ENCODE peak calls at places on chromosomes 2 and 18, in ten cellular contexts. D is foreskin fibroblast, P is fibroblast of mammary gland, L is left ventricle myocardium inferior, W is GM20000, B is body of pancreas, Y is neural crest cell, J is retinal pigment epithelial cell, T is suprapubic skin, E is PC-9. S is an unnamed sample.
A peak's percentile ranks its signal among the peaks of the same experiment; 100 is the strongest.

GRCh38 chr18:79872423-79872822 is 74.7 kb downstream of the KCNG2 start:
- DNase-seq in D (no peak), L (no peak), P (no peak), J (no peak), T (peak; percentile 40), B (no peak), W (no peak), E (no peak), Y (no peak), S (no peak)

GRCh38 chr2:233976690-233977294 is 59.6 kb downstream of the TRPM8 start:
- DNase-seq in Y (no peak), E (peak; percentile 56), P (peak; percentile 82), W (peak; percentile 49), J (peak; percentile 45), D (peak; percentile 69), B (peak; percentile 28), L (no peak), T (no peak), S (peak; percentile 32)

GRCh38 chr2:2940702-2941655 is 436.6 kb downstream of the EIPR1 start:
- DNase-seq in J (no peak), D (no peak), L (no peak), T (no peak), P (no peak), B (no peak), W (no peak), Y (no peak), E (no peak), S (no peak)

GRCh38 chr2:160252278-160252887 is 52.3 kb upstream of the ITGB6 start:
- DNase-seq in E (no peak), T (no peak), Y (no peak), L (no peak), W (peak; percentile 22), B (no peak), J (no peak), D (no peak), P (peak; percentile 56), S (peak; percentile 26)

GRCh38 chr2:10868465-10869314 is 43.0 kb upstream of the KCNF1 start:
- DNase-seq in E (peak; percentile 6), T (no peak), P (no peak), Y (no peak), L (peak; percentile 59), D (peak; percentile 15), J (no peak), B (no peak), W (no peak), S (no peak)

GRCh38 chr2:224650815-224651439 is 65.2 kb downstream of the CCDC195 start:
- DNase-seq in Y (peak; percentile 4), T (no peak), B (peak; percentile 27), W (peak; percentile 70), P (peak; percentile 64), D (peak; percentile 23), E (peak; percentile 43), J (no peak), L (no peak), S (peak; percentile 55)

GRCh38 chr2:171523969-171524401 is 1.7 kb downstream of the CYBRD1 start:
- DNase-seq in L (no peak), B (no peak), E (peak; percentile 80), T (no peak), W (no peak), Y (no peak), P (peak; percentile 29), J (peak; percentile 83), D (peak; percentile 30), S (no peak)

GRCh38 chr18:79527656-79528055 is 131.9 kb downstream of the NFATC1 start:
- DNase-seq in T (peak; percentile 63), W (no peak), Y (no peak), P (no peak), D (no peak), E (no peak), L (no peak), J (no peak), B (no peak), S (no peak)

GRCh38 chr2:71531522-71532047 is 78.2 kb downstream of the DYSF start:
- DNase-seq in W (no peak), T (peak; percentile 10), P (peak; percentile 67), D (peak; percentile 23), L (no peak), B (no peak), J (no peak), Y (no peak), E (no peak), S (no peak)

GRCh38 chr2:127145255-127145899 is 38.4 kb upstream of the BIN1 start:
- DNase-seq in W (no peak), L (no peak), J (no peak), Y (no peak), P (peak; percentile 69), E (no peak), B (no peak), T (no peak), D (peak; percentile 61), S (no peak)

GRCh38 chr2:205681836-205682238 is 464 bp upstream of the NRP2 start:
- DNase-seq in W (peak; percentile 51), L (no peak), Y (no peak), D (no peak), T (no peak), J (no peak), B (no peak), E (no peak), P (no peak), S (no peak)

GRCh38 chr2:79585701-79586428 is 73.0 kb downstream of the CTNNA2 start:
- DNase-seq in Y (no peak), T (no peak), B (no peak), D (no peak), E (no peak), L (no peak), W (no peak), P (peak; percentile 81), J (no peak), S (no peak)

GRCh38 chr2:119744335-119744939 is 15.3 kb upstream of the PTPN4 start:
- DNase-seq in L (no peak), E (peak; percentile 70), Y (no peak), W (no peak), B (peak; percentile 47), J (no peak), P (peak; percentile 49), D (peak; percentile 50), T (no peak), S (no peak)

GRCh38 chr2:1538663-1539062 is 125.4 kb downstream of the TPO start:
- DNase-seq in W (no peak), P (peak; percentile 14), Y (no peak), D (peak; percentile 7), T (no peak), L (no peak), B (peak; percentile 15), J (no peak), E (no peak), S (no peak)
- TF ChIP-seq CTCF in W (no peak), P (peak; percentile 40), Y (peak; percentile 57), D (peak; percentile 43), T (no peak), L (peak; percentile 27), B (peak; percentile 9), J (peak; percentile 57), E (no peak), S (no peak)

GRCh38 chr2:231612199-231613053 is 19.8 kb downstream of the TEX44 start:
- DNase-seq in J (peak; percentile 64), E (peak; percentile 90), L (peak; percentile 92), W (peak; percentile 92), T (peak; percentile 98), D (peak; percentile 96), P (peak; percentile 96), B (peak; percentile 92), Y (peak; percentile 83), S (peak; percentile 89)

GRCh38 chr2:231614559-231615057 is 21.9 kb downstream of the TEX44 start:
- DNase-seq in J (no peak), E (no peak), P (no peak), B (no peak), Y (no peak), D (no peak), L (peak; percentile 69), W (peak; percentile 66), T (peak; percentile 83), S (peak; percentile 50)

GRCh38 chr2:231613054-231613654 is 20.5 kb downstream of the TEX44 start:
- DNase-seq in W (no peak), P (no peak), E (no peak), B (no peak), D (no peak), T (no peak), L (peak; percentile 31), Y (no peak), J (no peak), S (no peak)

GRCh38 chr2:231613655-231614558 is 21.2 kb downstream of the TEX44 start:
- DNase-seq in B (peak; percentile 86), D (peak; percentile 77), W (peak; percentile 95), E (peak; percentile 95), L (peak; percentile 91), J (peak; percentile 65), T (peak; percentile 94), P (peak; percentile 75), Y (peak; percentile 80), S (peak; percentile 91)

GRCh38 chr2:231611273-231612198 is 18.9 kb downstream of the TEX44 start:
- DNase-seq in B (peak; percentile 59), L (no peak), T (peak; percentile 79), J (peak; percentile 54), W (no peak), E (peak; percentile 78), D (peak; percentile 83), P (peak; percentile 84), Y (no peak), S (peak; percentile 48)
- TF ChIP-seq CTCF in B (no peak), L (peak; percentile 46), T (no peak), J (peak; percentile 39), W (peak; percentile 10), E (no peak), D (peak; percentile 20), P (peak; percentile 34), Y (peak; percentile 37), S (peak; percentile 6)

GRCh38 chr2:43075054-43075593 is 151.3 kb downstream of the ZFP36L2 start:
- DNase-seq in L (peak; percentile 81), P (peak; percentile 98), D (peak; percentile 94), Y (no peak), T (peak; percentile 91), E (peak; percentile 89), W (no peak), J (peak; percentile 95), B (peak; percentile 78), S (no peak)
- TF ChIP-seq CTCF in L (peak; percentile 20), P (peak; percentile 15), D (no peak), Y (no peak), T (no peak), E (no peak), W (no peak), J (peak; percentile 18), B (no peak), S (no peak)

GRCh38 chr2:170485254-170485653 is 229.9 kb upstream of the SP5 start:
- DNase-seq in P (no peak), E (no peak), L (no peak), B (no peak), W (no peak), J (no peak), T (no peak), D (no peak), Y (no peak), S (no peak)

GRCh38 chr2:170492010-170492409 is 223.1 kb upstream of the SP5 start:
- DNase-seq in J (no peak), E (no peak), B (no peak), T (no peak), P (no peak), D (no peak), W (no peak), Y (no peak), L (no peak), S (no peak)

GRCh38 chr2:170481201-170481600 is 233.9 kb upstream of the SP5 start:
- DNase-seq in J (no peak), W (no peak), P (no peak), T (no peak), D (no peak), E (no peak), Y (no peak), B (no peak), L (no peak), S (no peak)

GRCh38 chr2:170488807-170489206 is 226.3 kb upstream of the SP5 start:
- DNase-seq in T (no peak), L (no peak), P (no peak), J (no peak), E (no peak), W (no peak), Y (no peak), B (no peak), D (no peak), S (no peak)

GRCh38 chr2:170486730-170487129 is 228.4 kb upstream of the SP5 start:
- DNase-seq in J (no peak), B (no peak), E (no peak), P (peak; percentile 14), D (no peak), T (no peak), L (no peak), Y (no peak), W (no peak), S (no peak)
- TF ChIP-seq CTCF in J (no peak), B (no peak), E (no peak), P (no peak), D (no peak), T (no peak), L (peak; percentile 53), Y (no peak), W (no peak), S (no peak)

S was measured in GM10248.